ENCODE peak calls at places on chromosome 6, in four cellular contexts. U, T, X and C are unnamed samples.

GRCh38 chr6:100130630-100131029 is 136.6 kb upstream of the MCHR2 start:
- DNase-seq in T (no peak), U (no peak), X (no peak), C (no peak)

GRCh38 chr6:164207024-164207423 is 792.5 kb downstream of the QKI start:
- DNase-seq in X (no peak), U (no peak), T (no peak), C (no peak)

GRCh38 chr6:170024940-170025339 is 265.9 kb downstream of the DLL1 start:
- DNase-seq in U (peak), X (peak), T (peak), C (no peak)

GRCh38 chr6:154969796-154970195 is 25.3 kb upstream of the TIAM2 start:
- DNase-seq in X (no peak), T (no peak), U (no peak), C (no peak)

GRCh38 chr6:157552956-157553485 is 172.0 kb downstream of the ZDHHC14 start:
- DNase-seq in X (no peak), U (no peak), T (no peak), C (no peak)

GRCh38 chr6:57137392-57137791 is 34.7 kb upstream of the BAG2 start:
- DNase-seq in X (no peak), U (no peak), T (no peak), C (no peak)

GRCh38 chr6:67541591-67541990 is 1093.5 kb upstream of the ADGRB3 start:
- DNase-seq in X (no peak), T (no peak), U (no peak), C (no peak)

GRCh38 chr6:34484899-34485298 is 19.0 kb downstream of the PACSIN1 start:
- DNase-seq in X (no peak), U (peak), T (no peak), C (no peak)

GRCh38 chr6:6875818-6876470 is 231.8 kb upstream of the RREB1 start:
- DNase-seq in U (no peak), T (no peak), X (no peak), C (no peak)

GRCh38 chr6:167913699-167914098 is 83.8 kb upstream of the KIF25 start:
- DNase-seq in X (no peak), U (no peak), T (no peak), C (no peak)

GRCh38 chr6:167056370-167056769 is 57.2 kb downstream of the CEP43 start:
- DNase-seq in X (no peak), T (no peak), U (no peak), C (no peak)

GRCh38 chr6:144127097-144127496 is 23.2 kb upstream of the STX11 start:
- DNase-seq in U (no peak), X (no peak), T (no peak), C (no peak)

GRCh38 chr6:110083875-110084585 is 95.4 kb downstream of the WASF1 start:
- DNase-seq in X (no peak), T (no peak), U (no peak), C (no peak)

GRCh38 chr6:111306104-111306888 is 176.7 kb downstream of the REV3L start:
- DNase-seq in T (no peak), X (no peak), U (no peak), C (no peak)